ENCODE peak calls at places on chromosomes 5 and 9, in seven cellular contexts. One of them, this sample, is unnamed.

GRCh38 chr5:135091286-135091685 is 57.3 kb upstream of the PITX1 start:
- DNase-seq in fibroblast of mammary gland: no peak
- DNase-seq in T-cell: no peak
- DNase-seq in neuronal stem cell: no peak
- DNase-seq in RCC 7860: no peak
- DNase-seq in CD4-positive, alpha-beta memory T cell: no peak
- DNase-seq in naive B cell: no peak
- DNase-seq in this sample: no peak

GRCh38 chr5:179871506-179871905 is 12.9 kb upstream of the MRNIP start:
- DNase-seq in fibroblast of mammary gland: no peak
- DNase-seq in T-cell: no peak
- DNase-seq in neuronal stem cell: no peak
- DNase-seq in RCC 7860: no peak
- DNase-seq in CD4-positive, alpha-beta memory T cell: no peak
- DNase-seq in naive B cell: no peak
- DNase-seq in this sample: no peak

GRCh38 chr5:139368613-139369012 is 14.5 kb downstream of the SLC23A1 start:
- DNase-seq in fibroblast of mammary gland: no peak
- DNase-seq in T-cell: no peak
- DNase-seq in neuronal stem cell: no peak
- DNase-seq in RCC 7860: no peak
- DNase-seq in CD4-positive, alpha-beta memory T cell: no peak
- DNase-seq in naive B cell: no peak
- DNase-seq in this sample: no peak

GRCh38 chr5:39423331-39423751 is 1.4 kb downstream of the DAB2 start:
- DNase-seq in fibroblast of mammary gland: peak; percentile 30
- DNase-seq in T-cell: no peak
- DNase-seq in neuronal stem cell: no peak
- DNase-seq in RCC 7860: peak; percentile 45
- DNase-seq in CD4-positive, alpha-beta memory T cell: no peak
- DNase-seq in naive B cell: no peak
- DNase-seq in this sample: no peak

GRCh38 chr9:8282555-8282954 is 483.0 kb upstream of the DMAC1 start:
- DNase-seq in fibroblast of mammary gland: no peak
- DNase-seq in T-cell: no peak
- DNase-seq in neuronal stem cell: peak; percentile 9
- DNase-seq in RCC 7860: no peak
- DNase-seq in CD4-positive, alpha-beta memory T cell: no peak
- DNase-seq in naive B cell: no peak
- DNase-seq in this sample: no peak

GRCh38 chr9:99660191-99660636 is 161.5 kb upstream of the NR4A3 start:
- DNase-seq in fibroblast of mammary gland: no peak
- DNase-seq in T-cell: no peak
- DNase-seq in neuronal stem cell: no peak
- DNase-seq in RCC 7860: no peak
- DNase-seq in CD4-positive, alpha-beta memory T cell: no peak
- DNase-seq in naive B cell: peak; percentile 85
- DNase-seq in this sample: peak; percentile 38

GRCh38 chr5:107322936-107323335 is 347.8 kb downstream of the EFNA5 start:
- DNase-seq in fibroblast of mammary gland: no peak
- DNase-seq in T-cell: no peak
- DNase-seq in neuronal stem cell: no peak
- DNase-seq in RCC 7860: no peak
- DNase-seq in CD4-positive, alpha-beta memory T cell: no peak
- DNase-seq in naive B cell: no peak
- DNase-seq in this sample: no peak

GRCh38 chr9:99559776-99560175 is 261.9 kb upstream of the NR4A3 start:
- DNase-seq in fibroblast of mammary gland: no peak
- DNase-seq in T-cell: no peak
- DNase-seq in neuronal stem cell: no peak
- DNase-seq in RCC 7860: no peak
- DNase-seq in CD4-positive, alpha-beta memory T cell: no peak
- DNase-seq in naive B cell: no peak
- DNase-seq in this sample: no peak

GRCh38 chr9:36862206-36863145 is 171.6 kb downstream of the PAX5 start:
- DNase-seq in fibroblast of mammary gland: peak; percentile 33
- DNase-seq in T-cell: no peak
- DNase-seq in neuronal stem cell: no peak
- DNase-seq in RCC 7860: no peak
- DNase-seq in CD4-positive, alpha-beta memory T cell: no peak
- DNase-seq in naive B cell: no peak
- DNase-seq in this sample: peak; percentile 61

GRCh38 chr5:398475-399295 is 44.3 kb upstream of the EXOC3 start:
- DNase-seq in fibroblast of mammary gland: no peak
- DNase-seq in T-cell: no peak
- DNase-seq in neuronal stem cell: no peak
- DNase-seq in RCC 7860: no peak
- DNase-seq in CD4-positive, alpha-beta memory T cell: no peak
- DNase-seq in naive B cell: no peak
- DNase-seq in this sample: no peak

GRCh38 chr9:94757158-94757557 is 30.7 kb downstream of the AOPEP start:
- DNase-seq in fibroblast of mammary gland: peak; percentile 46
- DNase-seq in T-cell: no peak
- DNase-seq in neuronal stem cell: no peak
- DNase-seq in RCC 7860: peak; percentile 91
- DNase-seq in CD4-positive, alpha-beta memory T cell: no peak
- DNase-seq in naive B cell: no peak
- DNase-seq in this sample: no peak

GRCh38 chr5:93088566-93088965 is 492.5 kb downstream of the NR2F1-AS1 start:
- DNase-seq in fibroblast of mammary gland: no peak
- DNase-seq in T-cell: no peak
- DNase-seq in neuronal stem cell: no peak
- DNase-seq in RCC 7860: no peak
- DNase-seq in CD4-positive, alpha-beta memory T cell: no peak
- DNase-seq in naive B cell: no peak
- DNase-seq in this sample: no peak

GRCh38 chr5:132687995-132688394 is 14.2 kb downstream of the IL4 start:
- DNase-seq in fibroblast of mammary gland: no peak
- DNase-seq in T-cell: peak; percentile 26
- DNase-seq in neuronal stem cell: no peak
- DNase-seq in RCC 7860: no peak
- DNase-seq in CD4-positive, alpha-beta memory T cell: peak; percentile 62
- DNase-seq in naive B cell: no peak
- DNase-seq in this sample: no peak

GRCh38 chr5:79508354-79508753 is 5.6 kb downstream of the HOMER1 start:
- DNase-seq in fibroblast of mammary gland: no peak
- DNase-seq in T-cell: no peak
- DNase-seq in neuronal stem cell: no peak
- DNase-seq in RCC 7860: no peak
- DNase-seq in CD4-positive, alpha-beta memory T cell: no peak
- DNase-seq in naive B cell: no peak
- DNase-seq in this sample: no peak

GRCh38 chr5:148524721-148525120 is 129.6 kb downstream of the HTR4 start:
- DNase-seq in fibroblast of mammary gland: no peak
- DNase-seq in T-cell: no peak
- DNase-seq in neuronal stem cell: no peak
- DNase-seq in RCC 7860: no peak
- DNase-seq in CD4-positive, alpha-beta memory T cell: no peak
- DNase-seq in naive B cell: no peak
- DNase-seq in this sample: no peak

GRCh38 chr9:84327184-84327583 is 13.4 kb downstream of the SLC28A3 start:
- DNase-seq in fibroblast of mammary gland: peak; percentile 39
- DNase-seq in T-cell: no peak
- DNase-seq in neuronal stem cell: no peak
- DNase-seq in RCC 7860: no peak
- DNase-seq in CD4-positive, alpha-beta memory T cell: no peak
- DNase-seq in naive B cell: no peak
- DNase-seq in this sample: no peak

GRCh38 chr9:129270205-129270604 is 92.1 kb upstream of the IER5L start:
- DNase-seq in fibroblast of mammary gland: no peak
- DNase-seq in T-cell: peak; percentile 54
- DNase-seq in neuronal stem cell: no peak
- DNase-seq in RCC 7860: no peak
- DNase-seq in CD4-positive, alpha-beta memory T cell: peak; percentile 45
- DNase-seq in naive B cell: peak; percentile 46
- DNase-seq in this sample: no peak

GRCh38 chr9:20358201-20358600 is 264.1 kb downstream of the MLLT3 start:
- DNase-seq in fibroblast of mammary gland: peak; percentile 64
- DNase-seq in T-cell: no peak
- DNase-seq in neuronal stem cell: no peak
- DNase-seq in RCC 7860: no peak
- DNase-seq in CD4-positive, alpha-beta memory T cell: no peak
- DNase-seq in naive B cell: no peak
- DNase-seq in this sample: no peak

GRCh38 chr9:137464291-137464999 is 5.3 kb upstream of the NSMF start:
- DNase-seq in fibroblast of mammary gland: no peak
- DNase-seq in T-cell: no peak
- DNase-seq in neuronal stem cell: no peak
- DNase-seq in RCC 7860: no peak
- DNase-seq in CD4-positive, alpha-beta memory T cell: no peak
- DNase-seq in naive B cell: no peak
- DNase-seq in this sample: peak; percentile 72

GRCh38 chr5:109805472-109805871 is 115.7 kb downstream of the MAN2A1 start:
- DNase-seq in fibroblast of mammary gland: peak; percentile 3
- DNase-seq in T-cell: no peak
- DNase-seq in neuronal stem cell: no peak
- DNase-seq in RCC 7860: peak; percentile 10
- DNase-seq in CD4-positive, alpha-beta memory T cell: no peak
- DNase-seq in naive B cell: no peak
- DNase-seq in this sample: no peak

GRCh38 chr5:55234171-55234700 is 828 bp upstream of the CCNO start:
- DNase-seq in fibroblast of mammary gland: peak; percentile 31
- DNase-seq in T-cell: no peak
- DNase-seq in neuronal stem cell: no peak
- DNase-seq in RCC 7860: peak; percentile 34
- DNase-seq in CD4-positive, alpha-beta memory T cell: no peak
- DNase-seq in naive B cell: no peak
- DNase-seq in this sample: no peak

GRCh38 chr5:115377468-115378217 is 81.2 kb upstream of the CCDC112 start:
- DNase-seq in fibroblast of mammary gland: peak; percentile 95
- DNase-seq in T-cell: no peak
- DNase-seq in neuronal stem cell: no peak
- DNase-seq in RCC 7860: peak; percentile 63
- DNase-seq in CD4-positive, alpha-beta memory T cell: no peak
- DNase-seq in naive B cell: no peak
- DNase-seq in this sample: no peak

GRCh38 chr5:131610198-131611063 is 24.6 kb downstream of the RAPGEF6 start:
- DNase-seq in fibroblast of mammary gland: peak; percentile 49
- DNase-seq in T-cell: no peak
- DNase-seq in neuronal stem cell: no peak
- DNase-seq in RCC 7860: peak; percentile 92
- DNase-seq in CD4-positive, alpha-beta memory T cell: no peak
- DNase-seq in naive B cell: no peak
- DNase-seq in this sample: no peak

GRCh38 chr9:91391426-91392217 is 29.9 kb upstream of the AUH start:
- DNase-seq in fibroblast of mammary gland: peak; percentile 83
- DNase-seq in T-cell: no peak
- DNase-seq in neuronal stem cell: no peak
- DNase-seq in RCC 7860: no peak
- DNase-seq in CD4-positive, alpha-beta memory T cell: no peak
- DNase-seq in naive B cell: no peak
- DNase-seq in this sample: no peak

GRCh38 chr9:99368341-99369326 is 146.6 kb downstream of the SEC61B start:
- DNase-seq in fibroblast of mammary gland: peak; percentile 79
- DNase-seq in T-cell: no peak
- DNase-seq in neuronal stem cell: peak; percentile 12
- DNase-seq in RCC 7860: no peak
- DNase-seq in CD4-positive, alpha-beta memory T cell: no peak
- DNase-seq in naive B cell: peak; percentile 14
- DNase-seq in this sample: peak; percentile 50

GRCh38 chr9:126516936-126517750 is 96.6 kb upstream of the LMX1B start:
- DNase-seq in fibroblast of mammary gland: peak; percentile 76
- DNase-seq in T-cell: peak; percentile 17
- DNase-seq in neuronal stem cell: no peak
- DNase-seq in RCC 7860: no peak
- DNase-seq in CD4-positive, alpha-beta memory T cell: peak; percentile 41
- DNase-seq in naive B cell: peak; percentile 34
- DNase-seq in this sample: peak; percentile 92

GRCh38 chr5:29218829-29219228 is 1974.7 kb upstream of the CDH6 start:
- DNase-seq in fibroblast of mammary gland: no peak
- DNase-seq in T-cell: no peak
- DNase-seq in neuronal stem cell: no peak
- DNase-seq in RCC 7860: no peak
- DNase-seq in CD4-positive, alpha-beta memory T cell: no peak
- DNase-seq in naive B cell: no peak
- DNase-seq in this sample: no peak

GRCh38 chr9:13354733-13355132 is 75.2 kb upstream of the MPDZ start:
- DNase-seq in fibroblast of mammary gland: peak; percentile 71
- DNase-seq in T-cell: no peak
- DNase-seq in neuronal stem cell: no peak
- DNase-seq in RCC 7860: no peak
- DNase-seq in CD4-positive, alpha-beta memory T cell: no peak
- DNase-seq in naive B cell: no peak
- DNase-seq in this sample: no peak

GRCh38 chr5:41445937-41446563 is 64.4 kb downstream of the PLCXD3 start:
- DNase-seq in fibroblast of mammary gland: peak; percentile 89
- DNase-seq in T-cell: no peak
- DNase-seq in neuronal stem cell: no peak
- DNase-seq in RCC 7860: no peak
- DNase-seq in CD4-positive, alpha-beta memory T cell: no peak
- DNase-seq in naive B cell: no peak
- DNase-seq in this sample: no peak

This sample was measured in left lung.